ENCODE peak calls at places on chromosomes 2 and 18, in seven cellular contexts. One of them, this sample, is unnamed.

GRCh38 chr18:8982416-8983183 is 119.9 kb upstream of the NDUFV2 start:
- DNase-seq in MM.1S: peak
- DNase-seq in IMR-90: peak
- DNase-seq in PC-3: peak
- DNase-seq in HepG2: peak
- DNase-seq in fibroblast of lung: peak
- DNase-seq in H9: no peak
- DNase-seq in this sample: no peak

GRCh38 chr18:59127047-59127446 is 12.6 kb upstream of the SEC11C start:
- DNase-seq in IMR-90: no peak
- DNase-seq in H9: peak
- DNase-seq in MM.1S: no peak
- DNase-seq in PC-3: no peak
- DNase-seq in fibroblast of lung: no peak
- DNase-seq in HepG2: no peak
- DNase-seq in this sample: no peak

GRCh38 chr2:175837046-175837445 is 165.0 kb downstream of the LNPK start:
- DNase-seq in MM.1S: no peak
- DNase-seq in IMR-90: peak
- DNase-seq in PC-3: peak
- DNase-seq in H9: no peak
- DNase-seq in fibroblast of lung: peak
- DNase-seq in HepG2: no peak
- DNase-seq in this sample: no peak

GRCh38 chr2:127906206-127906926 is 20.6 kb upstream of the AMMECR1L start:
- DNase-seq in MM.1S: no peak
- DNase-seq in HepG2: no peak
- DNase-seq in PC-3: no peak
- DNase-seq in fibroblast of lung: no peak
- DNase-seq in IMR-90: no peak
- DNase-seq in H9: peak
- DNase-seq in this sample: no peak

GRCh38 chr2:18253686-18254197 is 306.7 kb downstream of the RDH14 start:
- DNase-seq in fibroblast of lung: no peak
- DNase-seq in MM.1S: no peak
- DNase-seq in IMR-90: no peak
- DNase-seq in HepG2: no peak
- DNase-seq in PC-3: no peak
- DNase-seq in H9: peak
- DNase-seq in this sample: peak

GRCh38 chr2:235500761-235501662 is 7.2 kb downstream of the AGAP1 start:
- DNase-seq in IMR-90: peak
- DNase-seq in PC-3: peak
- DNase-seq in H9: no peak
- DNase-seq in HepG2: no peak
- DNase-seq in MM.1S: peak
- DNase-seq in fibroblast of lung: peak
- DNase-seq in this sample: no peak

GRCh38 chr2:120486946-120487345 is 141.0 kb downstream of the INHBB start:
- DNase-seq in IMR-90: peak
- DNase-seq in MM.1S: no peak
- DNase-seq in HepG2: peak
- DNase-seq in H9: no peak
- DNase-seq in PC-3: peak
- DNase-seq in fibroblast of lung: no peak
- DNase-seq in this sample: peak

GRCh38 chr2:137893145-137893544 is 71.1 kb upstream of the HNMT start:
- DNase-seq in MM.1S: no peak
- DNase-seq in fibroblast of lung: no peak
- DNase-seq in HepG2: no peak
- DNase-seq in PC-3: no peak
- DNase-seq in IMR-90: no peak
- DNase-seq in H9: no peak
- DNase-seq in this sample: no peak

GRCh38 chr2:64311948-64312621 is 141.9 kb upstream of the LGALSL start:
- DNase-seq in HepG2: peak
- DNase-seq in MM.1S: no peak
- DNase-seq in fibroblast of lung: peak
- DNase-seq in IMR-90: peak
- DNase-seq in H9: peak
- DNase-seq in PC-3: peak
- DNase-seq in this sample: peak

GRCh38 chr2:134127496-134127895 is 126.4 kb upstream of the MGAT5 start:
- DNase-seq in HepG2: no peak
- DNase-seq in PC-3: no peak
- DNase-seq in fibroblast of lung: no peak
- DNase-seq in IMR-90: no peak
- DNase-seq in MM.1S: peak
- DNase-seq in H9: no peak
- DNase-seq in this sample: no peak

GRCh38 chr2:56077352-56077915 is 106.4 kb upstream of the CCDC85A start:
- DNase-seq in H9: peak
- DNase-seq in PC-3: peak
- DNase-seq in IMR-90: peak
- DNase-seq in fibroblast of lung: no peak
- DNase-seq in HepG2: peak
- DNase-seq in MM.1S: peak
- DNase-seq in this sample: no peak

GRCh38 chr2:239661334-239662312 is 260.8 kb upstream of the HDAC4 start:
- DNase-seq in HepG2: no peak
- DNase-seq in MM.1S: no peak
- DNase-seq in fibroblast of lung: no peak
- DNase-seq in PC-3: no peak
- DNase-seq in H9: no peak
- DNase-seq in IMR-90: no peak
- DNase-seq in this sample: no peak

DNA sequence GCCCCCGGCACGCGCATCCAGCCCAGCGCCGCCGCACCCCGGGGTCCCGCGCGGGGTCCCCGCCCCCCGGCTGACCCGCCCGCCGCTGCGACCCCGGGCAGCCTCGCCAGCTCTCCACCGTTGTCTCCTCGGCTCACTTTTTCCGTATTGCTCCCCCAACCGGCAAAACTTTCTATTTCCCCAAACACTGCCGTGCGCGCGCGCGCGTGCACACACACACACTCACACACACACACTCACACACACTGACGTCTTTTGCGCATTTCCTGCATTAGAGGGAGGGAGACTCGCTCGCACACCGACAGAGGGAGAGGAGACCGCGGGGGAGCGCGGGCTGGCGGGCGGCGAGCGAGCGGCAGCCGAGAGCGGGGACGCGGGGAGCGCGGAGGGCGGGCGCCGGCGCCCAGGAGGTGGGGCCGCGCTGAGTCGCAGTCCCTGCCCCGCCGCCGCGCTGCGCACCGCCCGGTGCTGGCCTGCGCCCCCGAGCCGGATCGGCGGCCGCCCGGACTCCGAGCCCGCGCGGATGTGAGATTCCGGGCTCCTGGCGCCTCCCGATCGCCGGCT is 542 bp upstream of the PRKCE start:
- DNase-seq in PC-3: peak
- DNase-seq in fibroblast of lung: peak
- DNase-seq in H9: peak
- DNase-seq in HepG2: peak
- DNase-seq in IMR-90: peak
- DNase-seq in MM.1S: peak
- DNase-seq in this sample: peak
- TF ChIP-seq CTCF in PC-3: peak
- TF ChIP-seq CTCF in fibroblast of lung: peak
- TF ChIP-seq CTCF in H9: peak
- TF ChIP-seq CTCF in HepG2: peak
- TF ChIP-seq CTCF in IMR-90: peak
- TF ChIP-seq CTCF in MM.1S: peak
- TF ChIP-seq CTCF in this sample: peak

GRCh38 chr18:21364471-21364870 is 122.4 kb downstream of the GREB1L start:
- DNase-seq in H9: no peak
- DNase-seq in HepG2: no peak
- DNase-seq in fibroblast of lung: no peak
- DNase-seq in IMR-90: no peak
- DNase-seq in PC-3: no peak
- DNase-seq in MM.1S: no peak
- DNase-seq in this sample: no peak
- H3K9ac ChIP-seq in H9: no peak
- H3K9ac ChIP-seq in HepG2: no peak
- H3K9ac ChIP-seq in fibroblast of lung: no peak
- H3K9ac ChIP-seq in IMR-90: no peak
- H3K9ac ChIP-seq in PC-3: no peak
- H3K9ac ChIP-seq in MM.1S: no peak
- H3K9ac ChIP-seq in this sample: no peak

GRCh38 chr2:43144265-43144664 is 82.1 kb downstream of the ZFP36L2 start:
- DNase-seq in H9: no peak
- DNase-seq in PC-3: no peak
- DNase-seq in MM.1S: no peak
- DNase-seq in HepG2: peak
- DNase-seq in fibroblast of lung: peak
- DNase-seq in IMR-90: peak
- DNase-seq in this sample: no peak

GRCh38 chr2:43143756-43144155 is 82.7 kb downstream of the ZFP36L2 start:
- DNase-seq in PC-3: no peak
- DNase-seq in MM.1S: no peak
- DNase-seq in HepG2: no peak
- DNase-seq in H9: no peak
- DNase-seq in fibroblast of lung: no peak
- DNase-seq in IMR-90: no peak
- DNase-seq in this sample: no peak

GRCh38 chr2:43139996-43140621 is 86.3 kb downstream of the ZFP36L2 start:
- DNase-seq in H9: no peak
- DNase-seq in IMR-90: no peak
- DNase-seq in HepG2: no peak
- DNase-seq in MM.1S: no peak
- DNase-seq in fibroblast of lung: peak
- DNase-seq in PC-3: no peak
- DNase-seq in this sample: peak

GRCh38 chr2:43146083-43146482 is 80.3 kb downstream of the ZFP36L2 start:
- DNase-seq in fibroblast of lung: no peak
- DNase-seq in HepG2: no peak
- DNase-seq in PC-3: no peak
- DNase-seq in MM.1S: no peak
- DNase-seq in IMR-90: no peak
- DNase-seq in H9: no peak
- DNase-seq in this sample: no peak

DNA sequence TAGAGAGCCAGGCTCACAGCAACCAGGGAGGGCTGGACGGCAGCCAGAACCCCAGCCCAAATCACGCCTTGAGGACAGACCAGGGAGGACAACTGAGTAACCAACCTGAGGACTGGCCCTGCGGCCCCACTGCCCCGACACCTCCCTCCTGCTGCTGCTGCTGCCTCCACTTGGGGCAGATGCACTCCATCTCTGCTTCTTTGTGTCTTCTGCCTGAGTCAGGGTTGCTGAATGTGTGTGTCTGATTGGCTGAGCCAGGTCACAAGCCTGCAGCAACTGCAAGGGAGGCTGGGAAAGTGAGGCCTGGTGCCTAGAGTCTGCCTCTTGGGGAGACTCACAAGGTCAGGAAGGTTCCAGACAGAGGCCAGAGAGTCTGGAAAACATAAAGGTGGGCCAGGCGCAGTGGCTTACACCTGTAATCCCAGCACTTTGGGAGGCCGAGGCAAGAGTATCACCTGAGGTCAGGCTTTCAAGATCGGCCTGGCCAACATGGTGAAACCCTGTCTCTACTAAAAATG is 83.4 kb downstream of the ZFP36L2 start:
- DNase-seq in MM.1S: no peak
- DNase-seq in fibroblast of lung: no peak
- DNase-seq in HepG2: peak
- DNase-seq in PC-3: no peak
- DNase-seq in H9: no peak
- DNase-seq in IMR-90: no peak
- DNase-seq in this sample: peak
- TF ChIP-seq CTCF in MM.1S: peak
- TF ChIP-seq CTCF in fibroblast of lung: no peak
- TF ChIP-seq CTCF in HepG2: peak
- TF ChIP-seq CTCF in PC-3: peak
- TF ChIP-seq CTCF in H9: peak
- TF ChIP-seq CTCF in IMR-90: no peak
- TF ChIP-seq CTCF in this sample: no peak

GRCh38 chr2:20409039-20409438 is 37.8 kb upstream of the RHOB start:
- DNase-seq in MM.1S: no peak
- DNase-seq in fibroblast of lung: no peak
- DNase-seq in HepG2: no peak
- DNase-seq in PC-3: no peak
- DNase-seq in H9: no peak
- DNase-seq in IMR-90: no peak
- DNase-seq in this sample: no peak
- H3K9ac ChIP-seq in MM.1S: no peak
- H3K9ac ChIP-seq in fibroblast of lung: no peak
- H3K9ac ChIP-seq in HepG2: no peak
- H3K9ac ChIP-seq in PC-3: no peak
- H3K9ac ChIP-seq in H9: no peak
- H3K9ac ChIP-seq in IMR-90: no peak
- H3K9ac ChIP-seq in this sample: no peak

GRCh38 chr2:105278654-105279053 is 37.1 kb downstream of the GPR45 start:
- DNase-seq in MM.1S: no peak
- DNase-seq in fibroblast of lung: no peak
- DNase-seq in PC-3: no peak
- DNase-seq in IMR-90: no peak
- DNase-seq in H9: no peak
- DNase-seq in HepG2: no peak
- DNase-seq in this sample: no peak
- TF ChIP-seq CTCF in MM.1S: no peak
- TF ChIP-seq CTCF in fibroblast of lung: no peak
- TF ChIP-seq CTCF in PC-3: peak
- TF ChIP-seq CTCF in IMR-90: no peak
- TF ChIP-seq CTCF in H9: peak
- TF ChIP-seq CTCF in HepG2: peak
- TF ChIP-seq CTCF in this sample: no peak

GRCh38 chr2:226483745-226484619 is 315.6 kb downstream of the IRS1 start:
- DNase-seq in PC-3: no peak
- DNase-seq in HepG2: peak
- DNase-seq in IMR-90: peak
- DNase-seq in MM.1S: no peak
- DNase-seq in H9: peak
- DNase-seq in fibroblast of lung: peak
- DNase-seq in this sample: no peak
- H3K9ac ChIP-seq in PC-3: no peak
- H3K9ac ChIP-seq in HepG2: no peak
- H3K9ac ChIP-seq in IMR-90: peak
- H3K9ac ChIP-seq in MM.1S: no peak
- H3K9ac ChIP-seq in H9: no peak
- H3K9ac ChIP-seq in fibroblast of lung: no peak
- H3K9ac ChIP-seq in this sample: no peak